ENCODE peak calls at places on chromosomes 6 and 20, in ten cellular contexts. K is endothelial cell of umbilical vein, T is left lung, N is A549, P is pancreas, H is heart right ventricle, M is IMR-90, J is fibroblast of lung, O is Peyer's patch, C is colonic mucosa. Z is an unnamed sample. For H3K4me1, the result is how much of the 10 kb centered on the place peaks cover.

GRCh38 chr20:58021481-58021880 is 207.0 kb downstream of the ANKRD60 start:
- DNase-seq in K (no peak), T (no peak), N (no peak), P (no peak), H (peak), M (no peak), J (peak), O (peak), C (no peak), Z (peak)

GRCh38 chr6:169115632-169116031 is 138.0 kb downstream of the THBS2 start:
- DNase-seq in K (no peak), T (no peak), N (no peak), P (no peak), H (no peak), M (peak), J (no peak), O (no peak), C (no peak), Z (no peak)

GRCh38 chr6:138541793-138542481 is 42.6 kb upstream of the NHSL1 start:
- DNase-seq in K (peak), T (no peak), N (no peak), P (no peak), H (no peak), M (no peak), J (peak), O (no peak), C (no peak), Z (no peak)

GRCh38 chr20:13022401-13023170 is 13.8 kb downstream of the SPTLC3 start:
- DNase-seq in K (peak), T (no peak), N (no peak), P (no peak), H (no peak), M (peak), J (peak), O (no peak), C (no peak), Z (no peak)

GRCh38 chr6:155481215-155481614 is 25.6 kb upstream of the NOX3 start:
- DNase-seq in K (no peak), T (no peak), N (no peak), P (no peak), H (no peak), M (peak), J (peak), O (no peak), C (no peak), Z (no peak)

GRCh38 chr20:36399147-36399968 is 93.2 kb downstream of the DLGAP4 start:
- DNase-seq in K (peak), T (no peak), N (peak), P (no peak), H (no peak), M (peak), J (peak), O (no peak), C (peak), Z (no peak)

GRCh38 chr6:12324096-12324495 is 33.9 kb downstream of the EDN1 start:
- DNase-seq in K (peak), T (no peak), N (peak), P (no peak), H (no peak), M (peak), J (peak), O (no peak), C (peak), Z (peak)

GRCh38 chr6:30447237-30447636 is 42.1 kb upstream of the HLA-E start:
- DNase-seq in K (peak), T (no peak), N (peak), P (no peak), H (no peak), M (peak), J (no peak), O (no peak), C (no peak), Z (no peak)

GRCh38 chr6:160256445-160256844 is 2.2 kb downstream of the SLC22A2 start:
- DNase-seq in K (no peak), T (no peak), N (no peak), P (no peak), H (no peak), M (no peak), J (no peak), O (no peak), C (no peak), Z (no peak)

GRCh38 chr20:58852559-58853271 is at the start of gene GNAS:
- DNase-seq in K (peak), T (peak), N (peak), P (peak), H (peak), M (peak), J (peak), O (peak), C (peak), Z (no peak)

GRCh38 chr6:112173401-112173800 is 81.0 kb downstream of the LAMA4 start:
- DNase-seq in K (no peak), T (no peak), N (no peak), P (no peak), H (no peak), M (peak), J (no peak), O (no peak), C (no peak), Z (no peak)

GRCh38 chr6:143652840-143653239 is 24.9 kb upstream of the PHACTR2 start:
- DNase-seq in K (no peak), T (no peak), N (no peak), P (no peak), H (no peak), M (no peak), J (no peak), O (peak), C (peak), Z (no peak)

GRCh38 chr6:44831002-44831610 is 443.6 kb downstream of the CDC5L start:
- DNase-seq in K (no peak), T (no peak), N (no peak), P (no peak), H (no peak), M (no peak), J (peak), O (no peak), C (no peak), Z (no peak)

GRCh38 chr6:15386756-15387112 is 140.9 kb downstream of the JARID2 start:
- DNase-seq in K (no peak), T (no peak), N (no peak), P (no peak), H (no peak), M (no peak), J (no peak), O (no peak), C (no peak), Z (no peak)

GRCh38 chr6:100184473-100184872 is 190.4 kb upstream of the MCHR2 start:
- DNase-seq in K (peak), T (no peak), N (no peak), P (no peak), H (no peak), M (no peak), J (no peak), O (no peak), C (no peak), Z (no peak)

GRCh38 chr6:131381694-131382093 is 191.3 kb upstream of the ARG1 start:
- DNase-seq in K (no peak), T (no peak), N (no peak), P (no peak), H (no peak), M (no peak), J (peak), O (no peak), C (no peak), Z (no peak)

GRCh38 chr20:6718660-6719059 is 48.8 kb upstream of the BMP2 start:
- DNase-seq in K (peak), T (no peak), N (no peak), P (no peak), H (no peak), M (no peak), J (peak), O (no peak), C (no peak), Z (no peak)

GRCh38 chr6:14547284-14548001 is 429.9 kb downstream of the CD83 start:
- DNase-seq in K (no peak), T (no peak), N (no peak), P (no peak), H (no peak), M (no peak), J (no peak), O (no peak), C (no peak), Z (no peak)

GRCh38 chr20:62660768-62661167 is 18.5 kb downstream of the SLCO4A1 start:
- DNase-seq in K (no peak), T (no peak), N (no peak), P (no peak), H (no peak), M (no peak), J (no peak), O (no peak), C (no peak), Z (no peak)

GRCh38 chr6:139590206-139590605 is 215.8 kb upstream of the CITED2 start:
- DNase-seq in K (no peak), T (no peak), N (no peak), P (peak), H (no peak), M (no peak), J (no peak), O (no peak), C (peak), Z (no peak)
- H3K27ac ChIP-seq in K (no peak), T (no peak), N (no peak), P (peak), H (no peak), M (peak), J (no peak), O (peak), C (peak), Z (peak)

DNA sequence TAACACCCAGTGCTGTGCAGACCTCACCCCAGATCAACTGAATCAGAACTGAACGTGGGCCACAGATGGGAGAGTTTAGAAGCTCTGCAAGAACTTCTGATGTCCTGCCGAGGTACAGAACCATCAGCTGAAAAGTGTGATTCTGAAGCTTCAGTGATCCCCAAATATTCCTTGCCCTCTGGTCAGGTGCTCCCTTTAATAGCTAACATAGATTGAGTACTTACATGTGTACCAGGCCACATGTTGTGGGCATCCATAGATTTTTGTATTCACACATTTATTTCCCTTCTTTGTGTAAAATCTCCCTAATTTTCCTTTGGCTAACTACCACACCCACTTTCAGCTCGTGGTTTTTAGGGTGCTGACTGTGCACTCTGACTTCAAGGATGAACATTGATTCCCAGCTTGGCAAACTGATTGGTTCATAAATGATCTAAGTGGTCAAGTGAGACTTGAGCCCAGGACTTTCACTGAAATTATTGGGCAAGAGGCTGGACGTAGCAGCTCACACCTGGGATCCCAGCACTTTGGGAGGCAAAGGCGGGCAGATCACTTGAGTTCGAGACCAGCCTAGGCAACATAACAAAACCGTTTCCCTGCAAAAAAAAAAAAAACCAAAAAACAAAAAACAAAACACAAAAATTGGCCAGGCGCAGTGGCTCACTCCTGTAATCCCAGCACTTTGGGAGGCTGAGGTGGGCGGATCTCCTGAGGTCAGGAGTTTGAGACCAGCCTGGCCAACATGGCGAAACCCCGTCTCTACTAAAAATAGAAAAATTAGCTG is 162.2 kb downstream of the BCAS1 start:
- DNase-seq in K (no peak), T (no peak), N (no peak), P (no peak), H (no peak), M (no peak), J (no peak), O (no peak), C (no peak), Z (no peak)
- H3K4me1 ChIP-seq in K (under half), T (under half), N (under half), P (under half), H (half or more), M (under half), J (under half), O (under half), C (under half), Z (under half)

GRCh38 chr20:49770634-49771033 is 42.0 kb upstream of the SLC9A8 start:
- DNase-seq in K (no peak), T (no peak), N (no peak), P (no peak), H (no peak), M (no peak), J (no peak), O (no peak), C (no peak), Z (no peak)
- H3K27ac ChIP-seq in K (no peak), T (no peak), N (peak), P (no peak), H (peak), M (no peak), J (no peak), O (no peak), C (no peak), Z (peak)

GRCh38 chr6:70590387-70590786 is 23.7 kb downstream of the SDHAF4 start:
- DNase-seq in K (no peak), T (no peak), N (no peak), P (no peak), H (no peak), M (no peak), J (no peak), O (no peak), C (no peak), Z (no peak)
- H3K4me1 ChIP-seq in K (under half), T (under half), N (under half), P (under half), H (under half), M (under half), J (under half), O (under half), C (under half), Z (under half)

DNA sequence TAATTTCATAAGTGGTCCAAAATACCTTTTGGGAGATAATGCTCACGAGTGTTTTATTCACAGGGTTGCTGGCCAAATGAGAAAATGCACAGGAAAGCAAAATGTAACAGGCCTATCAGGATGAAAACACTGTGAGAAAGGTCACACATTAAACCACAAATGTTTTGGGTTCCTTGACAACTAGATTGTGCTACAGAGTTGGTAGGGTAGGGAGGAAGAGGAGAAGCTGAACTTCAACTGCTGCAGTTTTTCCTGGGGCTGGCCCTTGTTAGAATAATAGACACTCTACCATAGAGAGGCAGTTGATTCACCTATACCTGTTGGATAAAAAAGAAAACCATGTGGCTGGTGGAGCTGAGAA is 28.1 kb upstream of the PAQR8 start:
- DNase-seq in K (no peak), T (no peak), N (no peak), P (no peak), H (no peak), M (no peak), J (no peak), O (no peak), C (no peak), Z (no peak)
- H3K27ac ChIP-seq in K (no peak), T (no peak), N (no peak), P (peak), H (peak), M (no peak), J (no peak), O (no peak), C (no peak), Z (no peak)

Z was measured in breast epithelium.